ENCODE peak calls at places on chromosomes 5 and 9, in nine cellular contexts. One of them, this sample, is unnamed.

GRCh38 chr9:77838986-77839385 is 190.9 kb upstream of the GNA14 start:
- DNase-seq in NCI-H1930: no peak
- DNase-seq in nephron progenitor cell: no peak
- DNase-seq in activated naive CD4-positive, alpha-beta T cell: no peak
- DNase-seq in A549: no peak
- DNase-seq in psoas muscle: no peak
- DNase-seq in stimulated activated CD4-positive, alpha-beta T cell treated with anti-CD3 and anti-CD28 coated beads, TNF-alpha, amount 100 ng/mL, for 4 hours: no peak
- DNase-seq in GM12891: no peak
- DNase-seq in activated CD4-positive, CD25-positive, alpha-beta regulatory T cell treated with anti-CD3 and anti-CD28 coated beads, Interleukin-2, amount 50 U/mL, for 16 hours: no peak
- DNase-seq in this sample: no peak

GRCh38 chr5:166772770-166773169 is 1518.7 kb upstream of the WWC1 start:
- DNase-seq in NCI-H1930: no peak
- DNase-seq in nephron progenitor cell: no peak
- DNase-seq in activated naive CD4-positive, alpha-beta T cell: no peak
- DNase-seq in A549: no peak
- DNase-seq in psoas muscle: no peak
- DNase-seq in stimulated activated CD4-positive, alpha-beta T cell treated with anti-CD3 and anti-CD28 coated beads, TNF-alpha, amount 100 ng/mL, for 4 hours: no peak
- DNase-seq in GM12891: no peak
- DNase-seq in activated CD4-positive, CD25-positive, alpha-beta regulatory T cell treated with anti-CD3 and anti-CD28 coated beads, Interleukin-2, amount 50 U/mL, for 16 hours: no peak
- DNase-seq in this sample: no peak

GRCh38 chr5:9209846-9210547 is 335.9 kb downstream of the SEMA5A start:
- DNase-seq in NCI-H1930: no peak
- DNase-seq in nephron progenitor cell: no peak
- DNase-seq in activated naive CD4-positive, alpha-beta T cell: no peak
- DNase-seq in A549: no peak
- DNase-seq in psoas muscle: no peak
- DNase-seq in stimulated activated CD4-positive, alpha-beta T cell treated with anti-CD3 and anti-CD28 coated beads, TNF-alpha, amount 100 ng/mL, for 4 hours: no peak
- DNase-seq in GM12891: no peak
- DNase-seq in activated CD4-positive, CD25-positive, alpha-beta regulatory T cell treated with anti-CD3 and anti-CD28 coated beads, Interleukin-2, amount 50 U/mL, for 16 hours: no peak
- DNase-seq in this sample: no peak

GRCh38 chr5:129593525-129593924 is 133.4 kb downstream of the ADAMTS19 start:
- DNase-seq in NCI-H1930: no peak
- DNase-seq in nephron progenitor cell: no peak
- DNase-seq in activated naive CD4-positive, alpha-beta T cell: no peak
- DNase-seq in A549: no peak
- DNase-seq in psoas muscle: no peak
- DNase-seq in stimulated activated CD4-positive, alpha-beta T cell treated with anti-CD3 and anti-CD28 coated beads, TNF-alpha, amount 100 ng/mL, for 4 hours: no peak
- DNase-seq in GM12891: no peak
- DNase-seq in activated CD4-positive, CD25-positive, alpha-beta regulatory T cell treated with anti-CD3 and anti-CD28 coated beads, Interleukin-2, amount 50 U/mL, for 16 hours: no peak
- DNase-seq in this sample: no peak

GRCh38 chr5:5313081-5313736 is 109.3 kb upstream of the ICE1 start:
- DNase-seq in NCI-H1930: no peak
- DNase-seq in nephron progenitor cell: no peak
- DNase-seq in activated naive CD4-positive, alpha-beta T cell: no peak
- DNase-seq in A549: no peak
- DNase-seq in psoas muscle: no peak
- DNase-seq in stimulated activated CD4-positive, alpha-beta T cell treated with anti-CD3 and anti-CD28 coated beads, TNF-alpha, amount 100 ng/mL, for 4 hours: no peak
- DNase-seq in GM12891: no peak
- DNase-seq in activated CD4-positive, CD25-positive, alpha-beta regulatory T cell treated with anti-CD3 and anti-CD28 coated beads, Interleukin-2, amount 50 U/mL, for 16 hours: no peak
- DNase-seq in this sample: no peak

GRCh38 chr9:133661846-133662636 is 25.9 kb downstream of the DBH start:
- DNase-seq in NCI-H1930: no peak
- DNase-seq in nephron progenitor cell: no peak
- DNase-seq in activated naive CD4-positive, alpha-beta T cell: no peak
- DNase-seq in A549: no peak
- DNase-seq in psoas muscle: peak
- DNase-seq in stimulated activated CD4-positive, alpha-beta T cell treated with anti-CD3 and anti-CD28 coated beads, TNF-alpha, amount 100 ng/mL, for 4 hours: no peak
- DNase-seq in GM12891: no peak
- DNase-seq in activated CD4-positive, CD25-positive, alpha-beta regulatory T cell treated with anti-CD3 and anti-CD28 coated beads, Interleukin-2, amount 50 U/mL, for 16 hours: no peak
- DNase-seq in this sample: no peak

GRCh38 chr9:88949425-88949824 is 41.8 kb upstream of the S1PR3 start:
- DNase-seq in NCI-H1930: no peak
- DNase-seq in nephron progenitor cell: peak
- DNase-seq in activated naive CD4-positive, alpha-beta T cell: no peak
- DNase-seq in A549: peak
- DNase-seq in psoas muscle: no peak
- DNase-seq in stimulated activated CD4-positive, alpha-beta T cell treated with anti-CD3 and anti-CD28 coated beads, TNF-alpha, amount 100 ng/mL, for 4 hours: no peak
- DNase-seq in GM12891: no peak
- DNase-seq in activated CD4-positive, CD25-positive, alpha-beta regulatory T cell treated with anti-CD3 and anti-CD28 coated beads, Interleukin-2, amount 50 U/mL, for 16 hours: no peak
- DNase-seq in this sample: no peak

GRCh38 chr9:27726244-27727141 is 153.2 kb upstream of the C9orf72 start:
- DNase-seq in NCI-H1930: peak
- DNase-seq in nephron progenitor cell: peak
- DNase-seq in activated naive CD4-positive, alpha-beta T cell: no peak
- DNase-seq in A549: peak
- DNase-seq in psoas muscle: peak
- DNase-seq in stimulated activated CD4-positive, alpha-beta T cell treated with anti-CD3 and anti-CD28 coated beads, TNF-alpha, amount 100 ng/mL, for 4 hours: no peak
- DNase-seq in GM12891: no peak
- DNase-seq in activated CD4-positive, CD25-positive, alpha-beta regulatory T cell treated with anti-CD3 and anti-CD28 coated beads, Interleukin-2, amount 50 U/mL, for 16 hours: no peak
- DNase-seq in this sample: peak

GRCh38 chr5:152405145-152405544 is at the start of gene NMUR2:
- DNase-seq in NCI-H1930: peak
- DNase-seq in nephron progenitor cell: peak
- DNase-seq in activated naive CD4-positive, alpha-beta T cell: no peak
- DNase-seq in A549: peak
- DNase-seq in psoas muscle: no peak
- DNase-seq in stimulated activated CD4-positive, alpha-beta T cell treated with anti-CD3 and anti-CD28 coated beads, TNF-alpha, amount 100 ng/mL, for 4 hours: no peak
- DNase-seq in GM12891: no peak
- DNase-seq in activated CD4-positive, CD25-positive, alpha-beta regulatory T cell treated with anti-CD3 and anti-CD28 coated beads, Interleukin-2, amount 50 U/mL, for 16 hours: no peak
- DNase-seq in this sample: no peak

GRCh38 chr9:134403682-134404301 is 77.5 kb downstream of the RXRA start:
- DNase-seq in NCI-H1930: no peak
- DNase-seq in nephron progenitor cell: no peak
- DNase-seq in activated naive CD4-positive, alpha-beta T cell: no peak
- DNase-seq in A549: no peak
- DNase-seq in psoas muscle: peak
- DNase-seq in stimulated activated CD4-positive, alpha-beta T cell treated with anti-CD3 and anti-CD28 coated beads, TNF-alpha, amount 100 ng/mL, for 4 hours: no peak
- DNase-seq in GM12891: peak
- DNase-seq in activated CD4-positive, CD25-positive, alpha-beta regulatory T cell treated with anti-CD3 and anti-CD28 coated beads, Interleukin-2, amount 50 U/mL, for 16 hours: no peak
- DNase-seq in this sample: no peak

GRCh38 chr9:127567898-127568617 is 44.0 kb upstream of the STXBP1 start:
- DNase-seq in NCI-H1930: no peak
- DNase-seq in nephron progenitor cell: peak
- DNase-seq in activated naive CD4-positive, alpha-beta T cell: no peak
- DNase-seq in A549: no peak
- DNase-seq in psoas muscle: peak
- DNase-seq in stimulated activated CD4-positive, alpha-beta T cell treated with anti-CD3 and anti-CD28 coated beads, TNF-alpha, amount 100 ng/mL, for 4 hours: no peak
- DNase-seq in GM12891: no peak
- DNase-seq in activated CD4-positive, CD25-positive, alpha-beta regulatory T cell treated with anti-CD3 and anti-CD28 coated beads, Interleukin-2, amount 50 U/mL, for 16 hours: no peak
- DNase-seq in this sample: no peak

GRCh38 chr5:59209758-59210359 is 627.0 kb downstream of the RAB3C start:
- DNase-seq in NCI-H1930: no peak
- DNase-seq in nephron progenitor cell: no peak
- DNase-seq in activated naive CD4-positive, alpha-beta T cell: no peak
- DNase-seq in A549: no peak
- DNase-seq in psoas muscle: no peak
- DNase-seq in stimulated activated CD4-positive, alpha-beta T cell treated with anti-CD3 and anti-CD28 coated beads, TNF-alpha, amount 100 ng/mL, for 4 hours: no peak
- DNase-seq in GM12891: no peak
- DNase-seq in activated CD4-positive, CD25-positive, alpha-beta regulatory T cell treated with anti-CD3 and anti-CD28 coated beads, Interleukin-2, amount 50 U/mL, for 16 hours: no peak
- DNase-seq in this sample: no peak

GRCh38 chr9:129895376-129896268 is 60.4 kb downstream of the USP20 start:
- DNase-seq in NCI-H1930: no peak
- DNase-seq in nephron progenitor cell: no peak
- DNase-seq in activated naive CD4-positive, alpha-beta T cell: no peak
- DNase-seq in A549: no peak
- DNase-seq in psoas muscle: no peak
- DNase-seq in stimulated activated CD4-positive, alpha-beta T cell treated with anti-CD3 and anti-CD28 coated beads, TNF-alpha, amount 100 ng/mL, for 4 hours: no peak
- DNase-seq in GM12891: no peak
- DNase-seq in activated CD4-positive, CD25-positive, alpha-beta regulatory T cell treated with anti-CD3 and anti-CD28 coated beads, Interleukin-2, amount 50 U/mL, for 16 hours: no peak
- DNase-seq in this sample: no peak

GRCh38 chr5:141778211-141778610 is 96.2 kb upstream of the ARAP3 start:
- DNase-seq in NCI-H1930: no peak
- DNase-seq in nephron progenitor cell: peak
- DNase-seq in activated naive CD4-positive, alpha-beta T cell: no peak
- DNase-seq in A549: peak
- DNase-seq in psoas muscle: peak
- DNase-seq in stimulated activated CD4-positive, alpha-beta T cell treated with anti-CD3 and anti-CD28 coated beads, TNF-alpha, amount 100 ng/mL, for 4 hours: no peak
- DNase-seq in GM12891: no peak
- DNase-seq in activated CD4-positive, CD25-positive, alpha-beta regulatory T cell treated with anti-CD3 and anti-CD28 coated beads, Interleukin-2, amount 50 U/mL, for 16 hours: no peak
- DNase-seq in this sample: peak

GRCh38 chr5:118857700-118858099 is 130.6 kb downstream of the DTWD2 start:
- DNase-seq in NCI-H1930: no peak
- DNase-seq in nephron progenitor cell: no peak
- DNase-seq in activated naive CD4-positive, alpha-beta T cell: no peak
- DNase-seq in A549: no peak
- DNase-seq in psoas muscle: no peak
- DNase-seq in stimulated activated CD4-positive, alpha-beta T cell treated with anti-CD3 and anti-CD28 coated beads, TNF-alpha, amount 100 ng/mL, for 4 hours: no peak
- DNase-seq in GM12891: no peak
- DNase-seq in activated CD4-positive, CD25-positive, alpha-beta regulatory T cell treated with anti-CD3 and anti-CD28 coated beads, Interleukin-2, amount 50 U/mL, for 16 hours: no peak
- DNase-seq in this sample: no peak

This sample was measured in Karpas-422.